ENCODE peak calls at places on chromosomes 4 and X, in four cellular contexts. V is CD8-positive, alpha-beta memory T cell; I is GM03348; F is left colon. W is an unnamed sample.

GRCh38 chrX:40173662-40174593 is 76.2 kb upstream of the BCOR start:
- DNase-seq in V (no peak), I (no peak), F (no peak), W (no peak)

GRCh38 chrX:107736781-107737531 is 38.6 kb downstream of the TSC22D3 start:
- DNase-seq in V (no peak), I (no peak), F (no peak), W (no peak)

GRCh38 chr4:168309781-168310180 is 8.8 kb downstream of the DDX60 start:
- DNase-seq in V (no peak), I (no peak), F (no peak), W (no peak)

GRCh38 chr4:140256335-140256734 is 102.4 kb upstream of the MAML3 start:
- DNase-seq in V (no peak), I (peak), F (no peak), W (no peak)

GRCh38 chr4:176258135-176258534 is 10.9 kb downstream of the ASB5 start:
- DNase-seq in V (no peak), I (no peak), F (no peak), W (no peak)

GRCh38 chrX:9724711-9725110 is 40.9 kb downstream of the GPR143 start:
- DNase-seq in V (no peak), I (no peak), F (no peak), W (no peak)

GRCh38 chr4:3297066-3297859 is 4.4 kb downstream of the RGS12 start:
- DNase-seq in V (no peak), I (no peak), F (no peak), W (no peak)

GRCh38 chrX:45850775-45851433 is 650.2 kb upstream of the DIPK2B start:
- DNase-seq in V (no peak), I (peak), F (peak), W (peak)

GRCh38 chr4:139576219-139576618 is 20.2 kb upstream of the SETD7 start:
- DNase-seq in V (no peak), I (no peak), F (no peak), W (no peak)

GRCh38 chr4:119498520-119498919 is 130.1 kb downstream of the PDE5A start:
- DNase-seq in V (no peak), I (no peak), F (no peak), W (no peak)

GRCh38 chr4:24753519-24753918 is 41.9 kb upstream of the SOD3 start:
- DNase-seq in V (no peak), I (no peak), F (no peak), W (no peak)

GRCh38 chrX:103378990-103379389 is 2.7 kb downstream of the BEX3 start:
- DNase-seq in V (no peak), I (no peak), F (no peak), W (no peak)

GRCh38 chr4:111943796-111944203 is 201.5 kb upstream of the FAM241A start:
- DNase-seq in V (no peak), I (peak), F (peak), W (peak)

GRCh38 chr4:180589575-180589974 is 1653.6 kb upstream of the TENM3 start:
- DNase-seq in V (no peak), I (no peak), F (no peak), W (no peak)

GRCh38 chrX:13144927-13145659 is 100.7 kb upstream of the FAM9C start:
- DNase-seq in V (no peak), I (peak), F (no peak), W (no peak)

GRCh38 chr4:147678796-147679549 is 5.0 kb downstream of the PRMT9 start:
- DNase-seq in V (no peak), I (no peak), F (no peak), W (no peak)

GRCh38 chrX:103211012-103211715 is 3.7 kb upstream of the BEX4 start:
- DNase-seq in V (peak), I (peak), F (peak), W (peak)

GRCh38 chr4:176464748-176465147 is 145.0 kb downstream of the SPCS3 start:
- DNase-seq in V (no peak), I (no peak), F (no peak), W (no peak)

GRCh38 chr4:110977554-110977953 is 354.7 kb upstream of the PITX2 start:
- DNase-seq in V (no peak), I (no peak), F (no peak), W (no peak)

GRCh38 chr4:33091961-33092360 is 2371.8 kb downstream of the PCDH7 start:
- DNase-seq in V (no peak), I (no peak), F (no peak), W (no peak)